ENCODE peak calls at places on chromosomes 6 and 20, in eight cellular contexts. One of them, this sample, is unnamed.

GRCh38 chr6:160041608-160042007 is 72.7 kb downstream of the IGF2R start:
- DNase-seq in stimulated activated CD4-positive, alpha-beta T cell treated with anti-CD3 and anti-CD28 coated beads, TNF-alpha, amount 100 ng/mL, for 1 hour: no peak
- DNase-seq in GM10248: no peak
- DNase-seq in nephron progenitor cell: no peak
- DNase-seq in AG09319: peak; percentile 66
- DNase-seq in smooth muscle cell of the brain vasculature: peak; percentile 69
- DNase-seq in foreskin melanocyte: no peak
- DNase-seq in CD8-positive, alpha-beta T cell: no peak
- DNase-seq in this sample: no peak

GRCh38 chr20:8457978-8458377 is 325.9 kb downstream of the PLCB1 start:
- DNase-seq in stimulated activated CD4-positive, alpha-beta T cell treated with anti-CD3 and anti-CD28 coated beads, TNF-alpha, amount 100 ng/mL, for 1 hour: no peak
- DNase-seq in GM10248: no peak
- DNase-seq in nephron progenitor cell: no peak
- DNase-seq in AG09319: no peak
- DNase-seq in smooth muscle cell of the brain vasculature: no peak
- DNase-seq in foreskin melanocyte: no peak
- DNase-seq in CD8-positive, alpha-beta T cell: no peak
- DNase-seq in this sample: no peak

GRCh38 chr20:9068232-9068781 is 580 bp upstream of the PLCB4 start:
- DNase-seq in stimulated activated CD4-positive, alpha-beta T cell treated with anti-CD3 and anti-CD28 coated beads, TNF-alpha, amount 100 ng/mL, for 1 hour: no peak
- DNase-seq in GM10248: no peak
- DNase-seq in nephron progenitor cell: peak; percentile 83
- DNase-seq in AG09319: no peak
- DNase-seq in smooth muscle cell of the brain vasculature: no peak
- DNase-seq in foreskin melanocyte: no peak
- DNase-seq in CD8-positive, alpha-beta T cell: no peak
- DNase-seq in this sample: peak; percentile 81

GRCh38 chr6:148965287-148965686 is 218.5 kb downstream of the UST start:
- DNase-seq in stimulated activated CD4-positive, alpha-beta T cell treated with anti-CD3 and anti-CD28 coated beads, TNF-alpha, amount 100 ng/mL, for 1 hour: no peak
- DNase-seq in GM10248: no peak
- DNase-seq in nephron progenitor cell: no peak
- DNase-seq in AG09319: no peak
- DNase-seq in smooth muscle cell of the brain vasculature: no peak
- DNase-seq in foreskin melanocyte: no peak
- DNase-seq in CD8-positive, alpha-beta T cell: no peak
- DNase-seq in this sample: no peak

GRCh38 chr6:39322306-39322850 is at the start of gene KCNK16:
- DNase-seq in stimulated activated CD4-positive, alpha-beta T cell treated with anti-CD3 and anti-CD28 coated beads, TNF-alpha, amount 100 ng/mL, for 1 hour: no peak
- DNase-seq in GM10248: no peak
- DNase-seq in nephron progenitor cell: no peak
- DNase-seq in AG09319: no peak
- DNase-seq in smooth muscle cell of the brain vasculature: no peak
- DNase-seq in foreskin melanocyte: no peak
- DNase-seq in CD8-positive, alpha-beta T cell: no peak
- DNase-seq in this sample: no peak

GRCh38 chr6:141209890-141210289 is 922.8 kb upstream of the GJE1 start:
- DNase-seq in stimulated activated CD4-positive, alpha-beta T cell treated with anti-CD3 and anti-CD28 coated beads, TNF-alpha, amount 100 ng/mL, for 1 hour: no peak
- DNase-seq in GM10248: no peak
- DNase-seq in nephron progenitor cell: no peak
- DNase-seq in AG09319: no peak
- DNase-seq in smooth muscle cell of the brain vasculature: no peak
- DNase-seq in foreskin melanocyte: no peak
- DNase-seq in CD8-positive, alpha-beta T cell: no peak
- DNase-seq in this sample: no peak

GRCh38 chr20:36390719-36391415 is 84.7 kb downstream of the DLGAP4 start:
- DNase-seq in stimulated activated CD4-positive, alpha-beta T cell treated with anti-CD3 and anti-CD28 coated beads, TNF-alpha, amount 100 ng/mL, for 1 hour: no peak
- DNase-seq in GM10248: no peak
- DNase-seq in nephron progenitor cell: no peak
- DNase-seq in AG09319: no peak
- DNase-seq in smooth muscle cell of the brain vasculature: no peak
- DNase-seq in foreskin melanocyte: no peak
- DNase-seq in CD8-positive, alpha-beta T cell: no peak
- DNase-seq in this sample: no peak

GRCh38 chr20:47659904-47660601 is 125.2 kb downstream of the SULF2 start:
- DNase-seq in stimulated activated CD4-positive, alpha-beta T cell treated with anti-CD3 and anti-CD28 coated beads, TNF-alpha, amount 100 ng/mL, for 1 hour: no peak
- DNase-seq in GM10248: no peak
- DNase-seq in nephron progenitor cell: no peak
- DNase-seq in AG09319: no peak
- DNase-seq in smooth muscle cell of the brain vasculature: no peak
- DNase-seq in foreskin melanocyte: no peak
- DNase-seq in CD8-positive, alpha-beta T cell: no peak
- DNase-seq in this sample: no peak

GRCh38 chr6:16419636-16420331 is 181.4 kb downstream of the GMPR start:
- DNase-seq in stimulated activated CD4-positive, alpha-beta T cell treated with anti-CD3 and anti-CD28 coated beads, TNF-alpha, amount 100 ng/mL, for 1 hour: no peak
- DNase-seq in GM10248: peak; percentile 55
- DNase-seq in nephron progenitor cell: no peak
- DNase-seq in AG09319: no peak
- DNase-seq in smooth muscle cell of the brain vasculature: no peak
- DNase-seq in foreskin melanocyte: no peak
- DNase-seq in CD8-positive, alpha-beta T cell: no peak
- DNase-seq in this sample: no peak

GRCh38 chr6:53413326-53413725 is 64.6 kb upstream of the ELOVL5 start:
- DNase-seq in stimulated activated CD4-positive, alpha-beta T cell treated with anti-CD3 and anti-CD28 coated beads, TNF-alpha, amount 100 ng/mL, for 1 hour: no peak
- DNase-seq in GM10248: no peak
- DNase-seq in nephron progenitor cell: no peak
- DNase-seq in AG09319: no peak
- DNase-seq in smooth muscle cell of the brain vasculature: no peak
- DNase-seq in foreskin melanocyte: no peak
- DNase-seq in CD8-positive, alpha-beta T cell: no peak
- DNase-seq in this sample: no peak

GRCh38 chr6:73579851-73580246 is 59.0 kb upstream of the EEF1A1 start:
- DNase-seq in stimulated activated CD4-positive, alpha-beta T cell treated with anti-CD3 and anti-CD28 coated beads, TNF-alpha, amount 100 ng/mL, for 1 hour: no peak
- DNase-seq in GM10248: no peak
- DNase-seq in nephron progenitor cell: no peak
- DNase-seq in AG09319: peak; percentile 87
- DNase-seq in smooth muscle cell of the brain vasculature: peak; percentile 67
- DNase-seq in foreskin melanocyte: peak; percentile 87
- DNase-seq in CD8-positive, alpha-beta T cell: no peak
- DNase-seq in this sample: peak; percentile 58

GRCh38 chr6:110756817-110757216 is 58.5 kb downstream of the CDK19 start:
- DNase-seq in stimulated activated CD4-positive, alpha-beta T cell treated with anti-CD3 and anti-CD28 coated beads, TNF-alpha, amount 100 ng/mL, for 1 hour: no peak
- DNase-seq in GM10248: peak; percentile 43
- DNase-seq in nephron progenitor cell: no peak
- DNase-seq in AG09319: no peak
- DNase-seq in smooth muscle cell of the brain vasculature: no peak
- DNase-seq in foreskin melanocyte: no peak
- DNase-seq in CD8-positive, alpha-beta T cell: no peak
- DNase-seq in this sample: no peak

GRCh38 chr6:112780498-112781096 is 433.5 kb downstream of the RFPL4B start:
- DNase-seq in stimulated activated CD4-positive, alpha-beta T cell treated with anti-CD3 and anti-CD28 coated beads, TNF-alpha, amount 100 ng/mL, for 1 hour: no peak
- DNase-seq in GM10248: peak; percentile 47
- DNase-seq in nephron progenitor cell: peak; percentile 82
- DNase-seq in AG09319: peak; percentile 54
- DNase-seq in smooth muscle cell of the brain vasculature: peak; percentile 75
- DNase-seq in foreskin melanocyte: peak; percentile 74
- DNase-seq in CD8-positive, alpha-beta T cell: no peak
- DNase-seq in this sample: peak; percentile 42

GRCh38 chr6:101926149-101926925 is 532.8 kb downstream of the GRIK2 start:
- DNase-seq in stimulated activated CD4-positive, alpha-beta T cell treated with anti-CD3 and anti-CD28 coated beads, TNF-alpha, amount 100 ng/mL, for 1 hour: no peak
- DNase-seq in GM10248: no peak
- DNase-seq in nephron progenitor cell: no peak
- DNase-seq in AG09319: no peak
- DNase-seq in smooth muscle cell of the brain vasculature: no peak
- DNase-seq in foreskin melanocyte: no peak
- DNase-seq in CD8-positive, alpha-beta T cell: no peak
- DNase-seq in this sample: no peak

GRCh38 chr20:17579369-17580039 is 9.6 kb downstream of the DSTN start:
- DNase-seq in stimulated activated CD4-positive, alpha-beta T cell treated with anti-CD3 and anti-CD28 coated beads, TNF-alpha, amount 100 ng/mL, for 1 hour: no peak
- DNase-seq in GM10248: no peak
- DNase-seq in nephron progenitor cell: no peak
- DNase-seq in AG09319: no peak
- DNase-seq in smooth muscle cell of the brain vasculature: no peak
- DNase-seq in foreskin melanocyte: no peak
- DNase-seq in CD8-positive, alpha-beta T cell: no peak
- DNase-seq in this sample: no peak

GRCh38 chr6:10838794-10839333 is 525 bp upstream of the MAK start:
- DNase-seq in stimulated activated CD4-positive, alpha-beta T cell treated with anti-CD3 and anti-CD28 coated beads, TNF-alpha, amount 100 ng/mL, for 1 hour: no peak
- DNase-seq in GM10248: peak; percentile 70
- DNase-seq in nephron progenitor cell: no peak
- DNase-seq in AG09319: no peak
- DNase-seq in smooth muscle cell of the brain vasculature: no peak
- DNase-seq in foreskin melanocyte: no peak
- DNase-seq in CD8-positive, alpha-beta T cell: no peak
- DNase-seq in this sample: no peak

GRCh38 chr20:23995905-23996666 is 7.5 kb upstream of the GGTLC1 start:
- DNase-seq in stimulated activated CD4-positive, alpha-beta T cell treated with anti-CD3 and anti-CD28 coated beads, TNF-alpha, amount 100 ng/mL, for 1 hour: peak; percentile 50
- DNase-seq in GM10248: peak; percentile 39
- DNase-seq in nephron progenitor cell: peak; percentile 68
- DNase-seq in AG09319: peak; percentile 8
- DNase-seq in smooth muscle cell of the brain vasculature: peak; percentile 6
- DNase-seq in foreskin melanocyte: no peak
- DNase-seq in CD8-positive, alpha-beta T cell: peak; percentile 13
- DNase-seq in this sample: peak; percentile 32

GRCh38 chr20:44111712-44112335 is 75.2 kb downstream of the JPH2 start:
- DNase-seq in stimulated activated CD4-positive, alpha-beta T cell treated with anti-CD3 and anti-CD28 coated beads, TNF-alpha, amount 100 ng/mL, for 1 hour: no peak
- DNase-seq in GM10248: no peak
- DNase-seq in nephron progenitor cell: no peak
- DNase-seq in AG09319: no peak
- DNase-seq in smooth muscle cell of the brain vasculature: peak; percentile 15
- DNase-seq in foreskin melanocyte: no peak
- DNase-seq in CD8-positive, alpha-beta T cell: no peak
- DNase-seq in this sample: no peak

GRCh38 chr6:11315743-11316437 is 83.4 kb upstream of the NEDD9 start:
- DNase-seq in stimulated activated CD4-positive, alpha-beta T cell treated with anti-CD3 and anti-CD28 coated beads, TNF-alpha, amount 100 ng/mL, for 1 hour: no peak
- DNase-seq in GM10248: no peak
- DNase-seq in nephron progenitor cell: no peak
- DNase-seq in AG09319: peak; percentile 87
- DNase-seq in smooth muscle cell of the brain vasculature: peak; percentile 62
- DNase-seq in foreskin melanocyte: no peak
- DNase-seq in CD8-positive, alpha-beta T cell: no peak
- DNase-seq in this sample: no peak

GRCh38 chr20:48716086-48716485 is 111.7 kb downstream of the PREX1 start:
- DNase-seq in stimulated activated CD4-positive, alpha-beta T cell treated with anti-CD3 and anti-CD28 coated beads, TNF-alpha, amount 100 ng/mL, for 1 hour: peak; percentile 7
- DNase-seq in GM10248: no peak
- DNase-seq in nephron progenitor cell: no peak
- DNase-seq in AG09319: no peak
- DNase-seq in smooth muscle cell of the brain vasculature: no peak
- DNase-seq in foreskin melanocyte: no peak
- DNase-seq in CD8-positive, alpha-beta T cell: no peak
- DNase-seq in this sample: no peak

GRCh38 chr6:73064261-73064660 is 161.0 kb downstream of the KHDC1L start:
- DNase-seq in stimulated activated CD4-positive, alpha-beta T cell treated with anti-CD3 and anti-CD28 coated beads, TNF-alpha, amount 100 ng/mL, for 1 hour: no peak
- DNase-seq in GM10248: no peak
- DNase-seq in nephron progenitor cell: no peak
- DNase-seq in AG09319: no peak
- DNase-seq in smooth muscle cell of the brain vasculature: no peak
- DNase-seq in foreskin melanocyte: no peak
- DNase-seq in CD8-positive, alpha-beta T cell: no peak
- DNase-seq in this sample: no peak

GRCh38 chr6:73299171-73300073 is 36.4 kb upstream of the KHDC1 start:
- DNase-seq in stimulated activated CD4-positive, alpha-beta T cell treated with anti-CD3 and anti-CD28 coated beads, TNF-alpha, amount 100 ng/mL, for 1 hour: no peak
- DNase-seq in GM10248: no peak
- DNase-seq in nephron progenitor cell: no peak
- DNase-seq in AG09319: no peak
- DNase-seq in smooth muscle cell of the brain vasculature: no peak
- DNase-seq in foreskin melanocyte: no peak
- DNase-seq in CD8-positive, alpha-beta T cell: no peak
- DNase-seq in this sample: no peak

GRCh38 chr20:8155848-8156602 is 24.0 kb downstream of the PLCB1 start:
- DNase-seq in stimulated activated CD4-positive, alpha-beta T cell treated with anti-CD3 and anti-CD28 coated beads, TNF-alpha, amount 100 ng/mL, for 1 hour: no peak
- DNase-seq in GM10248: no peak
- DNase-seq in nephron progenitor cell: no peak
- DNase-seq in AG09319: no peak
- DNase-seq in smooth muscle cell of the brain vasculature: no peak
- DNase-seq in foreskin melanocyte: no peak
- DNase-seq in CD8-positive, alpha-beta T cell: no peak
- DNase-seq in this sample: no peak

GRCh38 chr20:61656198-61656597 is 404.1 kb downstream of the CDH4 start:
- DNase-seq in stimulated activated CD4-positive, alpha-beta T cell treated with anti-CD3 and anti-CD28 coated beads, TNF-alpha, amount 100 ng/mL, for 1 hour: no peak
- DNase-seq in GM10248: no peak
- DNase-seq in nephron progenitor cell: no peak
- DNase-seq in AG09319: no peak
- DNase-seq in smooth muscle cell of the brain vasculature: no peak
- DNase-seq in foreskin melanocyte: no peak
- DNase-seq in CD8-positive, alpha-beta T cell: no peak
- DNase-seq in this sample: no peak

GRCh38 chr20:57208198-57208597 is 58.2 kb downstream of the BMP7 start:
- DNase-seq in stimulated activated CD4-positive, alpha-beta T cell treated with anti-CD3 and anti-CD28 coated beads, TNF-alpha, amount 100 ng/mL, for 1 hour: no peak
- DNase-seq in GM10248: no peak
- DNase-seq in nephron progenitor cell: no peak
- DNase-seq in AG09319: no peak
- DNase-seq in smooth muscle cell of the brain vasculature: no peak
- DNase-seq in foreskin melanocyte: no peak
- DNase-seq in CD8-positive, alpha-beta T cell: no peak
- DNase-seq in this sample: no peak

GRCh38 chr20:36167826-36168634 is 13.5 kb downstream of the EPB41L1 start:
- DNase-seq in stimulated activated CD4-positive, alpha-beta T cell treated with anti-CD3 and anti-CD28 coated beads, TNF-alpha, amount 100 ng/mL, for 1 hour: no peak
- DNase-seq in GM10248: no peak
- DNase-seq in nephron progenitor cell: no peak
- DNase-seq in AG09319: no peak
- DNase-seq in smooth muscle cell of the brain vasculature: no peak
- DNase-seq in foreskin melanocyte: no peak
- DNase-seq in CD8-positive, alpha-beta T cell: no peak
- DNase-seq in this sample: no peak

GRCh38 chr6:157953580-157954091 is 28.0 kb upstream of the SYNJ2 start:
- DNase-seq in stimulated activated CD4-positive, alpha-beta T cell treated with anti-CD3 and anti-CD28 coated beads, TNF-alpha, amount 100 ng/mL, for 1 hour: no peak
- DNase-seq in GM10248: no peak
- DNase-seq in nephron progenitor cell: no peak
- DNase-seq in AG09319: no peak
- DNase-seq in smooth muscle cell of the brain vasculature: no peak
- DNase-seq in foreskin melanocyte: no peak
- DNase-seq in CD8-positive, alpha-beta T cell: no peak
- DNase-seq in this sample: peak; percentile 36

GRCh38 chr20:20466341-20466879 is 98.5 kb downstream of the INSM1 start:
- DNase-seq in stimulated activated CD4-positive, alpha-beta T cell treated with anti-CD3 and anti-CD28 coated beads, TNF-alpha, amount 100 ng/mL, for 1 hour: no peak
- DNase-seq in GM10248: peak; percentile 41
- DNase-seq in nephron progenitor cell: no peak
- DNase-seq in AG09319: peak; percentile 54
- DNase-seq in smooth muscle cell of the brain vasculature: no peak
- DNase-seq in foreskin melanocyte: no peak
- DNase-seq in CD8-positive, alpha-beta T cell: no peak
- DNase-seq in this sample: no peak

GRCh38 chr6:166166314-166167257 is 1.1 kb downstream of the TBXT start:
- DNase-seq in stimulated activated CD4-positive, alpha-beta T cell treated with anti-CD3 and anti-CD28 coated beads, TNF-alpha, amount 100 ng/mL, for 1 hour: no peak
- DNase-seq in GM10248: no peak
- DNase-seq in nephron progenitor cell: peak; percentile 28
- DNase-seq in AG09319: no peak
- DNase-seq in smooth muscle cell of the brain vasculature: no peak
- DNase-seq in foreskin melanocyte: no peak
- DNase-seq in CD8-positive, alpha-beta T cell: no peak
- DNase-seq in this sample: no peak

GRCh38 chr6:10266061-10266460 is 148.8 kb downstream of the TFAP2A start:
- DNase-seq in stimulated activated CD4-positive, alpha-beta T cell treated with anti-CD3 and anti-CD28 coated beads, TNF-alpha, amount 100 ng/mL, for 1 hour: no peak
- DNase-seq in GM10248: no peak
- DNase-seq in nephron progenitor cell: no peak
- DNase-seq in AG09319: no peak
- DNase-seq in smooth muscle cell of the brain vasculature: no peak
- DNase-seq in foreskin melanocyte: no peak
- DNase-seq in CD8-positive, alpha-beta T cell: no peak
- DNase-seq in this sample: no peak

GRCh38 chr6:49423817-49424216 is 39.2 kb downstream of the MMUT start:
- DNase-seq in stimulated activated CD4-positive, alpha-beta T cell treated with anti-CD3 and anti-CD28 coated beads, TNF-alpha, amount 100 ng/mL, for 1 hour: no peak
- DNase-seq in GM10248: no peak
- DNase-seq in nephron progenitor cell: no peak
- DNase-seq in AG09319: no peak
- DNase-seq in smooth muscle cell of the brain vasculature: no peak
- DNase-seq in foreskin melanocyte: no peak
- DNase-seq in CD8-positive, alpha-beta T cell: no peak
- DNase-seq in this sample: no peak

GRCh38 chr20:39627765-39628164 is 665.6 kb downstream of the DHX35 start:
- DNase-seq in stimulated activated CD4-positive, alpha-beta T cell treated with anti-CD3 and anti-CD28 coated beads, TNF-alpha, amount 100 ng/mL, for 1 hour: no peak
- DNase-seq in GM10248: no peak
- DNase-seq in nephron progenitor cell: no peak
- DNase-seq in AG09319: no peak
- DNase-seq in smooth muscle cell of the brain vasculature: no peak
- DNase-seq in foreskin melanocyte: no peak
- DNase-seq in CD8-positive, alpha-beta T cell: no peak
- DNase-seq in this sample: no peak

GRCh38 chr20:44143896-44144295 is 43.1 kb downstream of the JPH2 start:
- DNase-seq in stimulated activated CD4-positive, alpha-beta T cell treated with anti-CD3 and anti-CD28 coated beads, TNF-alpha, amount 100 ng/mL, for 1 hour: no peak
- DNase-seq in GM10248: no peak
- DNase-seq in nephron progenitor cell: no peak
- DNase-seq in AG09319: no peak
- DNase-seq in smooth muscle cell of the brain vasculature: no peak
- DNase-seq in foreskin melanocyte: no peak
- DNase-seq in CD8-positive, alpha-beta T cell: no peak
- DNase-seq in this sample: no peak

GRCh38 chr6:31663961-31664789 is 622 bp downstream of the GPANK1 start:
- DNase-seq in stimulated activated CD4-positive, alpha-beta T cell treated with anti-CD3 and anti-CD28 coated beads, TNF-alpha, amount 100 ng/mL, for 1 hour: no peak
- DNase-seq in GM10248: no peak
- DNase-seq in nephron progenitor cell: no peak
- DNase-seq in AG09319: peak; percentile 31
- DNase-seq in smooth muscle cell of the brain vasculature: peak; percentile 23
- DNase-seq in foreskin melanocyte: peak; percentile 45
- DNase-seq in CD8-positive, alpha-beta T cell: no peak
- DNase-seq in this sample: no peak